ENCODE peak calls at places on chromosomes 13 and 19, in nine cellular contexts. M, Y, E, X, N, Z, K, A and Q are unnamed samples.

GRCh38 chr13:113419531-113420183 is 33.6 kb downstream of the ADPRHL1 start:
- DNase-seq in A (no peak), M (no peak), E (no peak), Z (no peak), X (no peak), Y (no peak), N (no peak), K (no peak), Q (no peak)

GRCh38 chr13:30332516-30333165 is 25.3 kb upstream of the KATNAL1 start:
- DNase-seq in X (no peak), M (no peak), K (no peak), N (no peak), Z (no peak), E (peak; percentile 72), Y (no peak), A (no peak), Q (no peak)

GRCh38 chr19:48556163-48556562 is 4.2 kb downstream of the SULT2B1 start:
- DNase-seq in E (no peak), M (peak; percentile 68), K (no peak), A (peak; percentile 96), X (peak; percentile 28), N (no peak), Z (no peak), Y (no peak), Q (no peak)

GRCh38 chr19:2534374-2535050 is 58.6 kb downstream of the GADD45B start:
- DNase-seq in E (no peak), Y (no peak), K (no peak), A (no peak), N (no peak), X (no peak), M (peak; percentile 19), Z (no peak), Q (no peak)

GRCh38 chr13:114315074-114315785 is 927 bp downstream of the CHAMP1 start:
- DNase-seq in E (peak; percentile 24), Y (no peak), X (no peak), Z (no peak), A (no peak), M (no peak), K (no peak), N (no peak), Q (no peak)

GRCh38 chr13:113064534-113065405 is 40.8 kb upstream of the F7 start:
- DNase-seq in Z (no peak), X (no peak), A (peak; percentile 81), N (no peak), E (no peak), M (no peak), K (no peak), Y (no peak), Q (no peak)

GRCh38 chr19:35673121-35673804 is 6.9 kb downstream of the UPK1A start:
- DNase-seq in A (peak; percentile 87), X (peak; percentile 66), Z (peak; percentile 2), Y (no peak), E (peak; percentile 30), K (no peak), N (peak; percentile 29), M (peak; percentile 93), Q (no peak)

GRCh38 chr19:9672893-9673292 is 2.0 kb downstream of the ZNF562 start:
- DNase-seq in Y (no peak), E (no peak), M (no peak), A (no peak), Z (no peak), K (no peak), X (no peak), N (no peak), Q (no peak)

GRCh38 chr13:94431987-94432386 is 47.5 kb downstream of the DCT start:
- DNase-seq in N (no peak), A (no peak), X (no peak), Y (no peak), E (no peak), K (no peak), M (no peak), Z (no peak), Q (no peak)

GRCh38 chr13:28530729-28531194 is 35.8 kb upstream of the FLT1 start:
- DNase-seq in Z (no peak), A (no peak), E (no peak), X (no peak), N (no peak), Y (no peak), K (no peak), M (no peak), Q (no peak)

GRCh38 chr19:6713773-6714692 is 6.4 kb downstream of the C3 start:
- DNase-seq in Y (peak; percentile 33), M (peak; percentile 55), X (no peak), K (no peak), A (no peak), E (no peak), N (no peak), Z (no peak), Q (no peak)

GRCh38 chr19:17950310-17951150 is 16.4 kb upstream of the KCNN1 start:
- DNase-seq in Z (no peak), N (no peak), X (peak; percentile 67), Y (no peak), K (no peak), A (peak; percentile 75), E (no peak), M (peak; percentile 88), Q (no peak)

GRCh38 chr13:27014406-27015359 is 156.9 kb downstream of the USP12 start:
- DNase-seq in A (no peak), K (no peak), Z (no peak), N (no peak), M (no peak), E (no peak), X (no peak), Y (no peak), Q (no peak)

GRCh38 chr13:89066868-89067466 is 1395.8 kb downstream of the SLITRK5 start:
- DNase-seq in Y (no peak), Z (no peak), X (peak; percentile 75), A (peak; percentile 16), E (no peak), M (peak; percentile 4), K (peak; percentile 31), N (no peak), Q (no peak)

GRCh38 chr19:32543107-32543900 is 37.7 kb upstream of the PDCD5 start:
- DNase-seq in N (no peak), E (no peak), A (peak; percentile 45), M (no peak), X (no peak), K (no peak), Z (no peak), Y (no peak), Q (no peak)

GRCh38 chr19:11142528-11143171 is 12.9 kb downstream of the SPC24 start:
- DNase-seq in E (no peak), N (no peak), K (peak; percentile 93), A (peak; percentile 88), M (peak; percentile 92), Y (peak; percentile 97), X (peak; percentile 78), Z (no peak), Q (no peak)

GRCh38 chr19:32650671-32651070 is 24.3 kb downstream of the ANKRD27 start:
- DNase-seq in M (no peak), Y (no peak), A (no peak), K (no peak), N (no peak), Z (no peak), X (no peak), E (no peak), Q (no peak)

GRCh38 chr19:35885909-35886308 is 14.4 kb downstream of the NFKBID start:
- DNase-seq in M (no peak), K (no peak), N (no peak), Z (no peak), E (no peak), A (no peak), X (no peak), Y (no peak), Q (no peak)

GRCh38 chr19:45046355-45046754 is 7.5 kb downstream of the CLASRP start:
- DNase-seq in X (no peak), Z (no peak), A (no peak), E (no peak), Y (no peak), N (no peak), K (no peak), M (no peak), Q (no peak)

GRCh38 chr13:113443991-113444390 is 9.3 kb downstream of the ADPRHL1 start:
- DNase-seq in K (no peak), X (no peak), E (no peak), M (no peak), Z (no peak), N (no peak), Y (no peak), A (no peak), Q (no peak)

GRCh38 chr13:24734951-24735350 is 29.0 kb upstream of the RNF17 start:
- DNase-seq in Y (no peak), M (no peak), A (no peak), Z (no peak), N (no peak), X (no peak), K (no peak), E (no peak), Q (no peak)